ENCODE peak calls at places on chromosomes 6 and 20, in nine cellular contexts. S is stomach, M is suprapubic skin, R is heart left ventricle, W is A549, T is lower leg skin, P is prostate gland, C is ovary, L is spleen. F is an unnamed sample.

GRCh38 chr20:9912858-9913434 is 74.1 kb upstream of the PAK5 start:
- DNase-seq in S (peak; percentile 56), T (no peak), L (no peak), W (peak; percentile 38), P (peak; percentile 35), R (no peak), C (peak; percentile 38), M (no peak), F (no peak)

GRCh38 chr6:34305982-34306702 is 57.3 kb upstream of the SMIM29 start:
- DNase-seq in C (peak; percentile 38), L (no peak), S (peak; percentile 61), P (no peak), R (peak; percentile 66), M (no peak), W (no peak), T (no peak), F (no peak)

GRCh38 chr20:50121858-50122271 is 8.9 kb upstream of the UBE2V1 start:
- DNase-seq in W (peak; percentile 68), L (no peak), P (no peak), C (no peak), T (no peak), S (no peak), M (peak; percentile 58), R (no peak), F (peak; percentile 30)

GRCh38 chr6:44462797-44463770 is 75.6 kb downstream of the CDC5L start:
- DNase-seq in W (no peak), T (peak; percentile 50), C (no peak), R (no peak), M (no peak), S (no peak), P (no peak), L (no peak), F (no peak)

GRCh38 chr20:40279390-40279789 is 409.6 kb downstream of the MAFB start:
- DNase-seq in P (no peak), C (no peak), S (no peak), M (no peak), T (no peak), R (peak; percentile 39), L (no peak), W (no peak), F (no peak)

GRCh38 chr6:152701081-152701862 is 3.6 kb downstream of the MYCT1 start:
- DNase-seq in M (no peak), T (no peak), P (no peak), L (no peak), W (no peak), R (no peak), S (no peak), C (no peak), F (no peak)

GRCh38 chr6:140871911-140872310 is 1260.8 kb upstream of the GJE1 start:
- DNase-seq in C (no peak), S (no peak), L (no peak), W (no peak), R (no peak), T (no peak), P (no peak), M (no peak), F (no peak)

GRCh38 chr6:27135087-27135657 is 112.3 kb upstream of the PRSS16 start:
- DNase-seq in R (no peak), M (no peak), C (no peak), T (no peak), L (no peak), P (no peak), S (no peak), W (no peak), F (no peak)

GRCh38 chr6:25014806-25015560 is 79.2 kb upstream of the RIPOR2 start:
- DNase-seq in S (no peak), C (no peak), W (no peak), M (no peak), R (no peak), L (no peak), T (no peak), P (no peak), F (no peak)

GRCh38 chr20:25177890-25178321 is 17.6 kb upstream of the ENTPD6 start:
- DNase-seq in C (no peak), M (no peak), W (no peak), L (no peak), R (no peak), P (peak; percentile 81), T (no peak), S (peak; percentile 81), F (no peak)

GRCh38 chr6:72519871-72520270 is 102.0 kb upstream of the KCNQ5 start:
- DNase-seq in P (no peak), R (no peak), W (no peak), T (no peak), L (no peak), C (no peak), M (no peak), S (no peak), F (no peak)

GRCh38 chr6:38508894-38509293 is 130.8 kb downstream of the BTBD9 start:
- DNase-seq in S (no peak), C (no peak), L (no peak), M (no peak), R (no peak), T (no peak), P (no peak), W (no peak), F (no peak)

DNA sequence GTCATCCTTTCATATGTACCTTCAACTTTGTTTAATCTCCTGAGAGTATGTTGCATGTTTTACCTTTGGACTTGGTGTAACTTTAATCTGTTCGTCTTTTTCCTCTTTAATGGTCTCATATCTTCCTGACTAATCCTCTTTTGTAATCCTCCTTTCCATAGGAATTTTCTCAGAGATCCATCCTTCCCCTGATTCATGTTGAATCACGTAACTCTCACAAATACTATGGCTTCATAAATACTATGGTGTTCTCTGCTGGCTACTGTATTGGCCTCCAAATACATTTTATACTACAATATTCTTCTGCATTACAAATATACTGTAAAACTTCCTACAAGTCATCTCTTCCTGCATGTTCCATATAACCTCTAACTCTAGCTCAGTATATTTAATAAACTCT is 317.7 kb upstream of the ADGRB3 start:
- DNase-seq in T (no peak), P (no peak), W (no peak), C (no peak), S (no peak), L (no peak), R (no peak), M (no peak), F (no peak)
- TF ChIP-seq POLR2A in T (no peak), P (no peak), W (no peak), C (no peak), S (no peak), L (no peak), R (no peak), M (no peak), F (no peak)

DNA sequence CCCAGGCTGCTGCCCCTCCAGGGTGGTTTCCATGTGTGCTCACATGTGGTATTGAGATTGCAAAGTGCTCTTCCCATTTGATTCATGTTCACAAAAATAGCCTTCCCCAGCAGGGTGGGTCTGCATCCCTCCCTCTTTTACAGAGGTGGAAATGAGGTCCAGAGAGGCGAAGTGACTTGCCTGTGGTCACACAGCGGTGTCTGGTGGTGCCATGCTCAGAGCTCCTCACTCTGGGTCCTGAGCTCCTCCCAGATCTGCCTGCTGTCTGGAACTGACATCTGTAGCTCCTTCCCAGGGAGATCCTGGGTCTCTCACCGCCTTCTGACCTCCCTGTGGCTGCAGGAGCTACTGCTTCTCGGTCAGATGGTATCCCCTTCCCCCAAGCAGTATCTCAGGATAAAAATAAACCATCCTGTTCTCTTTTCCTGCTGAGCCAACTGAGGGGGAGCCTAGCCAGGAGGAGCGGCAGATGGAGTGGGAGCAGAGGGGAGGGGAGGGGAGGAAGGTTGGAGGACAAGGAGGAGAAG is 11.9 kb downstream of the CD40 start:
- DNase-seq in M (peak; percentile 14), T (no peak), P (no peak), R (no peak), S (no peak), C (no peak), W (no peak), L (peak; percentile 40), F (no peak)
- TF ChIP-seq POLR2A in M (no peak), T (no peak), P (no peak), R (no peak), S (no peak), C (no peak), W (no peak), L (no peak), F (no peak)

DNA sequence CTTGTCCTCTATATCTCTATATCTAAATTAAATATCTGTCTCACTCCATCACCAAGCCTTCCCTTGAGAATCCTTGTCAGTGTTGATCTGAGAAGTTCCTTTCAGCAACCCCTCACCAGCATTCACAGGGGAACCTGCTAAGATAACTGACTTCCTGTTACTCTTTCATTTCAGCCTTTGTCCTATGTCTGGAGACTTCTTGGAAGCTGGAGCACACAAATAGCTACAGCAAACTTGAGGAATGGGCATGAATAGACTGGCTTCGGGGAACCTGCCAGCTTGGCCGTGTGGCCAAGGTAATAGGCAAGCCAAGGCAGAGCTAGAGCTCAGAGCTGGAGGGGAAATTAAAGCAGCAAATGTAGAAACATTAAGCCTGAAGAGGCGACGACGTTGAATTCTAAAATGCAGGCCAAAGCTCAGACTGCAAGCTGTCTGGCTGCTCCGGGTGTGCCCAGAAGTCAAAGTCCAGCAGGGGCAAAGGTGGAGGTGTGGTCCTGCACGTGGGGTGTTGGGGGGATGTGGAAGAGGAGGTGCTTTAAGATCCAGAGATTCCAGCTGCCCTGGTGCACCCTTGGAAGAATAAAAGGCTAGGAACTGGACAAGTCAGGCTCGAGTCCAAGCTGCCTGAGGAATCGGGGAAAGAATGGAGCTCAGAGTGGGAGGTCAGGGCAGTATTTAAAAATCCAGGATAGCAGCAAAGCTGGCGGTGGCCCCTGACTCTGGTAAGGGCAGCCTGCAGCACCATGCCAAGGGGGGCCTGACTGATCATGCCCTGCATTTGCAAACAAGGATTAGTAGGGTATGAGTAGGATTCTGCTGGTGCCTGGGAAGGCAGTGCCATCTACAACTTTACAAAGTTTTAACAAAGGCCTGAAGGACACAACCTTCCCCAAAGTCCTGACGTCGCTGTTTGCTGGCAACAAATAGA is 185.0 kb upstream of the SGK1 start:
- DNase-seq in P (peak; percentile 79), R (no peak), W (no peak), M (no peak), C (no peak), S (peak; percentile 61), T (no peak), L (no peak), F (no peak)
- TF ChIP-seq POLR2A in P (no peak), R (no peak), W (no peak), M (no peak), C (no peak), S (no peak), T (no peak), L (no peak), F (no peak)

GRCh38 chr6:53614676-53615075 is 50.9 kb downstream of the KLHL31 start:
- DNase-seq in M (no peak), C (no peak), S (no peak), L (no peak), W (no peak), R (no peak), T (no peak), P (no peak), F (no peak)
- TF ChIP-seq POLR2A in M (no peak), C (no peak), S (no peak), L (no peak), W (no peak), R (no peak), T (no peak), P (no peak), F (no peak)

F was measured in erythroblast.